ENCODE peak calls at places on chromosomes 1 and 21, in seven cellular contexts. O is cardiac muscle cell, B is thoracic aorta, L is psoas muscle, W is endothelial cell, C is hepatocyte, K is lower lobe of right lung. J is an unnamed sample.

GRCh38 chr1:226690460-226690982 is 48.6 kb downstream of the ITPKB start:
- DNase-seq in O (peak; percentile 25), B (no peak), L (no peak), W (no peak), C (no peak), K (no peak), J (no peak)

GRCh38 chr1:81317191-81317590 is 483.5 kb upstream of the ADGRL2 start:
- DNase-seq in O (no peak), B (no peak), L (no peak), W (no peak), C (no peak), K (no peak), J (no peak)

GRCh38 chr21:32525282-32525681 is 60.0 kb downstream of the TCP10L start:
- DNase-seq in O (no peak), B (no peak), L (no peak), W (no peak), C (no peak), K (no peak), J (no peak)

GRCh38 chr1:68168545-68169065 is 63.7 kb downstream of the WLS start:
- DNase-seq in O (peak; percentile 12), B (no peak), L (no peak), W (no peak), C (no peak), K (no peak), J (no peak)

GRCh38 chr21:38140192-38140905 is 116.4 kb upstream of the KCNJ15 start:
- DNase-seq in O (peak; percentile 71), B (no peak), L (peak; percentile 52), W (no peak), C (peak; percentile 42), K (peak; percentile 66), J (no peak)

GRCh38 chr1:94514095-94514727 is 27.3 kb downstream of the F3 start:
- DNase-seq in O (peak; percentile 45), B (no peak), L (no peak), W (peak; percentile 36), C (peak; percentile 45), K (no peak), J (peak; percentile 18)

GRCh38 chr1:33300673-33301072 is 20.2 kb downstream of the A3GALT2 start:
- DNase-seq in O (peak; percentile 94), B (no peak), L (peak; percentile 59), W (no peak), C (peak; percentile 70), K (peak; percentile 71), J (no peak)

GRCh38 chr1:156544592-156545102 is 27.7 kb downstream of the IQGAP3 start:
- DNase-seq in O (no peak), B (no peak), L (no peak), W (no peak), C (no peak), K (no peak), J (no peak)

GRCh38 chr1:19776287-19776686 is 23.4 kb downstream of the TMCO4 start:
- DNase-seq in O (no peak), B (no peak), L (no peak), W (no peak), C (no peak), K (no peak), J (no peak)

GRCh38 chr1:88695781-88696180 is 11.7 kb downstream of the PKN2 start:
- DNase-seq in O (no peak), B (no peak), L (no peak), W (no peak), C (no peak), K (no peak), J (no peak)

GRCh38 chr1:184033711-184034167 is 3.8 kb downstream of the COLGALT2 start:
- DNase-seq in O (no peak), B (no peak), L (no peak), W (no peak), C (no peak), K (no peak), J (no peak)

GRCh38 chr1:2494323-2494693 is 18.2 kb downstream of the PLCH2 start:
- DNase-seq in O (peak; percentile 30), B (no peak), L (no peak), W (no peak), C (peak; percentile 77), K (no peak), J (no peak)

GRCh38 chr1:198086051-198086745 is 70.6 kb upstream of the NEK7 start:
- DNase-seq in O (no peak), B (no peak), L (no peak), W (no peak), C (no peak), K (no peak), J (no peak)

GRCh38 chr1:229596961-229597699 is 28.8 kb downstream of the TAF5L start:
- DNase-seq in O (peak; percentile 33), B (peak; percentile 39), L (peak; percentile 66), W (no peak), C (no peak), K (no peak), J (no peak)

GRCh38 chr1:156359973-156360372 is 9.0 kb upstream of the RHBG start:
- DNase-seq in O (peak; percentile 51), B (no peak), L (no peak), W (peak; percentile 34), C (no peak), K (no peak), J (no peak)

GRCh38 chr21:38811257-38811656 is 5.5 kb downstream of the ETS2 start:
- DNase-seq in O (peak; percentile 72), B (no peak), L (no peak), W (no peak), C (no peak), K (no peak), J (no peak)

GRCh38 chr21:38082936-38083335 is 166.7 kb upstream of the KCNJ6 start:
- DNase-seq in O (no peak), B (no peak), L (no peak), W (no peak), C (no peak), K (no peak), J (no peak)

GRCh38 chr1:1678581-1679380 is 13.8 kb downstream of the SLC35E2B start:
- DNase-seq in O (no peak), B (no peak), L (no peak), W (peak; percentile 73), C (peak; percentile 72), K (peak; percentile 34), J (no peak)

GRCh38 chr1:233364695-233365539 is 37.4 kb downstream of the MAP3K21 start:
- DNase-seq in O (peak; percentile 48), B (no peak), L (no peak), W (no peak), C (no peak), K (no peak), J (no peak)

GRCh38 chr1:180181048-180181447 is 26.4 kb downstream of the QSOX1 start:
- DNase-seq in O (no peak), B (no peak), L (no peak), W (peak; percentile 45), C (peak; percentile 39), K (peak; percentile 44), J (no peak)

GRCh38 chr1:150272379-150272840 is at the start of gene C1orf54:
- DNase-seq in O (peak; percentile 71), B (no peak), L (peak; percentile 66), W (peak; percentile 65), C (peak; percentile 67), K (no peak), J (no peak)
- TF ChIP-seq CTCF in O (peak; percentile 35), B (peak; percentile 11), L (no peak), W (no peak), C (no peak), K (no peak), J (no peak)

GRCh38 chr1:175019524-175019923 is 3.7 kb downstream of the MRPS14 start:
- DNase-seq in O (no peak), B (no peak), L (no peak), W (no peak), C (no peak), K (no peak), J (no peak)
- TF ChIP-seq CTCF in O (no peak), B (no peak), L (no peak), W (no peak), C (no peak), K (no peak), J (no peak)

GRCh38 chr1:22457356-22457755 is 5.7 kb downstream of the ZBTB40 start:
- DNase-seq in O (peak; percentile 80), B (no peak), L (no peak), W (no peak), C (no peak), K (no peak), J (no peak)
- TF ChIP-seq CTCF in O (peak; percentile 40), B (no peak), L (no peak), W (no peak), C (no peak), K (no peak), J (no peak)

GRCh38 chr1:192808588-192809285 is at the start of gene RGS2:
- DNase-seq in O (peak; percentile 97), B (peak; percentile 63), L (peak; percentile 90), W (peak; percentile 86), C (peak; percentile 97), K (peak; percentile 94), J (peak; percentile 84)
- TF ChIP-seq CTCF in O (no peak), B (no peak), L (no peak), W (no peak), C (peak; percentile 30), K (peak; percentile 38), J (peak; percentile 39)